ENCODE peak calls at places on chromosome 19, in four cellular contexts. Y, D, K and E are unnamed samples.

GRCh38 chr19:41930926-41931592 is 2.8 kb upstream of the ERFL start:
- DNase-seq in D (no peak), Y (no peak), K (peak), E (no peak)

GRCh38 chr19:28242317-28242927 is 970.5 kb downstream of the UQCRFS1 start:
- DNase-seq in D (peak), Y (no peak), K (no peak), E (no peak)

GRCh38 chr19:12867120-12868099 is 13.8 kb downstream of the DNASE2 start:
- DNase-seq in D (peak), Y (no peak), K (peak), E (no peak)

GRCh38 chr19:12840091-12841079 is 2.1 kb downstream of the MAST1 start:
- DNase-seq in Y (peak), D (peak), K (peak), E (peak)

GRCh38 chr19:14434543-14435319 is 1.6 kb downstream of the PKN1 start:
- DNase-seq in K (peak), D (peak), Y (no peak), E (no peak)

GRCh38 chr19:43814663-43815352 is 12.3 kb upstream of the ZNF283 start:
- DNase-seq in D (no peak), Y (no peak), K (no peak), E (no peak)

GRCh38 chr19:45769054-45769782 is at the start of gene SIX5:
- DNase-seq in K (peak), D (peak), Y (peak), E (peak)

GRCh38 chr19:51375504-51376221 is 3.2 kb upstream of the NKG7 start:
- DNase-seq in Y (no peak), K (no peak), D (no peak), E (no peak)

GRCh38 chr19:53254451-53255341 is at the start of gene ZNF677:
- DNase-seq in Y (no peak), D (peak), K (peak), E (peak)

GRCh38 chr19:45150731-45151725 is 9.8 kb downstream of the NKPD1 start:
- DNase-seq in K (no peak), Y (no peak), D (no peak), E (no peak)

GRCh38 chr19:29396925-29397324 is 128.9 kb upstream of the VSTM2B start:
- DNase-seq in D (no peak), K (no peak), Y (no peak), E (no peak)

GRCh38 chr19:9945319-9945966 is 9.1 kb upstream of the OLFM2 start:
- DNase-seq in K (peak), D (peak), Y (no peak), E (no peak)

GRCh38 chr19:41871573-41872383 is 5.3 kb upstream of the CD79A start:
- DNase-seq in K (peak), Y (no peak), D (no peak), E (no peak)

GRCh38 chr19:8363803-8364771 is at the start of gene ANGPTL4:
- DNase-seq in K (peak), Y (peak), D (peak), E (no peak)

GRCh38 chr19:45424191-45425058 is 708 bp upstream of the ERCC1 start:
- DNase-seq in K (peak), Y (peak), D (peak), E (no peak)

DNA sequence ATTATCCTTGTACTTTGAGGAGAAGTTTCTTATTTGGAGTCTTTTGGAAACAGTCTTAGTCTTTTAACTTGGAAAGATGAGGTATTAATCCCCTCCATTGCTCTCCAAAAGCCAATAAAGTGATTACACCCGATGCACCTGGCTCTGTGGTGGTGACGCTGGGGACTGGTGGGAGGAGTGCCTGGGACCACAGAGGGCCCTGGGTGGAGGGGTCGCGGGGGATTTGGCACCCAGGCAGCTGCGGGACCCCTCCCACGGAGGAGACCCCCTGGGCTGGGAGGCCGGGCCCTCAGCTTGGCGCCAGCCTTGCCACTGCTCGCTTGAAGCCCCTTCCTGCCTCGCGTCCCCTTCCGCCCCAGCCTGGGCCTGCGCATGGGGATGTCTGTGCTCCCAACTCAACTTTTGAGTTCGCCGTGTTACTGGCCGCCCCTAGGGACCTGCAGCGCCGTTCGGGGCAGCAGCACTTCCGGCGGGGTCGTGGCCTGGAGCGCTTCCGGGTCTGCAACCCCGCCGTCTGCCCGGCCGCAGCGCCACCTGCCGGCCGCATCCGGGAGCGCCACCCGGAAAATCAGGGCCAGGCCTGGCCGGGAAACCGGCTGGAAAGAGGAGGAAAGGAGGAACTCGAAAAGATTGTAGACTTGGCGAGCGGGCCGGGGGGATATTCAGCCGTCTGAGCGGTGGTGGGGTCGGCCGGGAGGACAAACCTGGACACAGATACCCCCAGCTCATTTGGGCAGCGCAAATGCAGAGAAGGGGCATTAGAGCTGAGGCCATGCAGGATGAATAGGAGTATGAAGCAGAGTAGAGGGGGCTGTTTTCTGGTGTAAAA is 8.4 kb downstream of the PEAK3 start:
- DNase-seq in K (peak), D (peak), Y (peak), E (no peak)
- H3K4me3 ChIP-seq in K (no peak), D (peak), Y (peak), E (peak)

GRCh38 chr19:3275068-3275582 is 50.7 kb downstream of the CELF5 start:
- DNase-seq in D (no peak), K (no peak), Y (peak), E (no peak)
- TF ChIP-seq CTCF in D (no peak), K (no peak), Y (no peak), E (peak)

GRCh38 chr19:18294467-18294864 is 13.0 kb upstream of the JUND start:
- DNase-seq in Y (no peak), K (peak), D (no peak), E (no peak)
- H3K4me3 ChIP-seq in Y (no peak), K (no peak), D (no peak), E (no peak)

GRCh38 chr19:20565321-20566018 is at the start of gene ZNF737:
- DNase-seq in Y (no peak), D (peak), K (peak), E (peak)
- TF ChIP-seq CTCF in Y (no peak), D (no peak), K (no peak), E (peak)

DNA sequence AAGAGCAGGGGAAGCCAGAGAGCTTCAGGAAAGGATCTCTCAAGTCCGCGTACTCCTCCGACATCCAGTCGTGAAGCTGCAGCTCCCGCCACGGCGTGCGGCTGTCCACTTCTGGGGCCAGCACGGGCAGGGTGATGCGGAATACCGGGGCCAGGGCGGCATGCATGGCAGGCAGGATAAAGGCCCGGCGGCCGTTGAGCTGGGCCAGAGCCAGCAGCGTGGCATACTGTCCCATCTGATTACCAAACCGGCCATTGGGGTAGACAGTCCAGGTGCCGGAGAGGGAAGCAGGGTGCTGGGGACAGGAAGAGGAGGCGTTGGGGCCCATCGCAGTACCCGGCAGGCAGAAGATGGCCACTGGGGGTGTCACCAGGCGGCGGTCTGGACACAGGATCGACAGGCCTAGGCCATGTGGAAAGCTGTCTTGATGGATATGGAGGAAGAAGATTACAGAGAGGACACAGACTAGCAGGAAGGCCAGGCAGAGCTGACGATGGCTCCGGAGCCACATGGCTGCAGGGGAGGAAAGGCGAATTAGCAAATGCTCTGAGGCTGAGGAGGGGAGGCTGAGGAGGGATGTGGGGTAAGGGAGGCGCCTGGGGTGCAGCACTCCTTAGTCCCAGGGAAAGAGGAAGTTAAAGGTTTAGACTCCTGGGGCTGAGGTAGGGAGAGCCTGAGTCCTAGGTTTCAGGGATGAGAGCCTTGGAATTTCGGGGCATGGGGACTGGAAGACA is 1.5 kb downstream of the FUT1 start:
- DNase-seq in K (no peak), Y (no peak), D (no peak), E (no peak)
- H3K4me3 ChIP-seq in K (no peak), Y (peak), D (no peak), E (no peak)

DNA sequence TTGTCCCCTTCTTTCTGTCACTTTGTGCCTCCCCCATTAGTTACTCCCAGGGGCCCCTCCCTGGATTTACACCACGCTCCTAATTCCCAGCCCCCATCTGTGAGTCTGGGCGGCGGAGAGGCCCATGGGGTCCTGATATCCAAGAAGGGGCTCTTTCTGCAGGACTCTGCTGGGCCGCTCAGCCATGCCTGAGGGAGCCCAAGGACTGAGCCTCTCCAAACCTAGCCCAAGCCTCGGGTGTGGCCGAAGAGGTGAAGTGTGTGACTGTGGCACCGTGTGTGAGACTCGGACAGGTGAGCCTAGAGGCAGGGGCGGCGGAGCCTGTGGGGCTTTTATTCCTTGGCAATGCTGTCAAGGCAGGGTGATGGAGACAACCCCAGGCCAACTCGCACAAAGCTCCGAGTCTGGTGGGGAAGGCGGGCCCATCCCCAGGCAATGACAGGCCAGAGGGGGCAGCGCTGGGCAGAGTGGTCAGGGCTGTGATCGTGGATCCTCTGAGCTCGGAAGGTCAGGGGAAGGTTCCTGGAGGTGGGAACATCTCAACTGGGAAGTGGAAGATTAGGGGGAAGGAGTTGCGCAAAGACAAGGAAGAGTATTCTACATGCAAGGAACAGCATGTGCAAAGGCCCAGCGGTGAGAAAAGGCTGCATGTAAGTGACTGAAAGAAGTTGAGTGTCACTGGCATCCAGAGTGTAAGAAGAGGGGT is 1.6 kb downstream of the PLEKHG2 start:
- DNase-seq in D (peak), Y (no peak), K (no peak), E (no peak)
- TF ChIP-seq CTCF in D (no peak), Y (peak), K (no peak), E (peak)

DNA sequence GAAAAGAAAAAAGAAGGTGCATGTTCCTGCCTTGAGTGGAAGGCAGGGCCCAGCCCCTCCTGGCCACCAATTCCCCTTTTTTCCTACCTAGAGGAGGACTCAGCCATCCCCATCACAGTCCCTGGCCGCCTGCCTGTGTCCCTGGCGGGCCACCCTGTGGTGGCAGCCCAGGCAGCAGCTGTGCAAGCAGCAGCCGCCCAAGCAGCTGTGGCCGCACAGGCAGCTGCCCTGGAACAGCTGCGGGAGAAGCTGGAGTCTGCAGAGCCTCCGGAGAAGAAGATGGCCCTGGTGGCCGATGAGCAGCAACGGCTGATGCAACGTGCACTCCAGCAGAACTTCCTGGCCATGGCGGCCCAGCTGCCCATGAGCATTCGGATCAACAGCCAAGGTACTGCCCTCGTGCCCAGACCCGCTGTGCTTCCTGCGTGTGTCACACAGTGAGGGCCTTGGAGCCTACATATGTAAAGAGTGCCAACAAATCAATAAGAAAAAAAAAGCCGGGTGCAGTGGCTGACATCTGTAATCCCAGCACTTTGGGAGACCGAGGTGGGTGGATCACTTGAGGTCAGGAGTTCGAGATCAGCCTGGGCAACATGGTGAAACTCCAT is 17.6 kb upstream of the WDR18 start:
- DNase-seq in K (no peak), Y (no peak), D (no peak), E (no peak)
- H3K4me3 ChIP-seq in K (no peak), Y (no peak), D (no peak), E (no peak)

GRCh38 chr19:17862711-17863519 is 3.2 kb downstream of the RPL18A start:
- DNase-seq in Y (no peak), D (no peak), K (peak), E (no peak)

GRCh38 chr19:17861542-17862402 is 2.1 kb downstream of the RPL18A start:
- DNase-seq in D (no peak), K (no peak), Y (no peak), E (no peak)

GRCh38 chr19:17860993-17861360 is 1.3 kb downstream of the RPL18A start:
- DNase-seq in Y (no peak), K (no peak), D (no peak), E (no peak)

GRCh38 chr19:17860331-17860992 is 752 bp downstream of the RPL18A start:
- DNase-seq in D (no peak), Y (no peak), K (no peak), E (no peak)

DNA sequence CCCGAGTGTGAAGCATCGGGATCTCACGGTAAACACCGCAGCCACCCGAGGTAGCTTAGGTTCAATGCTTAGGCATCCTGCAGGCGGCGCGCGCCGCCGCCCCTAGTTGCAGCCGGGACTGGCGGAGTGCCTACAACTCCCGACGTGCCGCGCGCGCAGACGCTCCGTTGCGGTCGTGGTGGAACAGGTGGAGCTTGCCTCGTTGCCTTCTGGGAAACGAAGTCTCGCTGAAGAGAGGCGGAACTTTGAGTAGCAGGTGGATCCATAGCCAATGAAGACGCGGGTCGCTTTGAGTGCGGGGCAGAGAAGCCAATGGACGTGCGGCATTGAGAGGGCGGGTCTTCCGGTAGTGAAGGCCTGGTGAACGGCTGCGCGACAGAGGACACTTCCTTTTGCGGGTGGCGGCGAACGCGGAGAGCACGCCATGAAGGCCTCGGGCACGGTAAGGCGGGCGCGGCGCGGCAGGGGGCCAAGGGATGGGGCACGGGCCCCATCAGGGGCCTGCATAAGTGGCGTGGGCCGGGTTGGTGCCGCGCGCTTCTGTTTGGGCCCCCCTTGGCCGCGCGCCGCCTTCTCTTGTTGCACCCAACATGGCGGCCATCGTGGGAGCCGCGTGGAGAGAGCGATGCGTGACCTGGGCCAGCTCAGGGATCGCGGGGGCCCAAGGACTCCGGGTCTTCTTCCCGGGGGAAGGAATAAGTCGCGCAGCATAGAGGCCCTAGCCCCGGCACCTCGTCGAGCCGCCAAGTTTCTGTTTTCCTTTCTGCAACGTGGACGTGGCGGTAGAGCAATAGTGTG is at the start of gene RPL18A:
- DNase-seq in D (peak), K (peak), Y (peak), E (peak)
- TF ChIP-seq CTCF in D (peak), K (peak), Y (peak), E (peak)

DNA sequence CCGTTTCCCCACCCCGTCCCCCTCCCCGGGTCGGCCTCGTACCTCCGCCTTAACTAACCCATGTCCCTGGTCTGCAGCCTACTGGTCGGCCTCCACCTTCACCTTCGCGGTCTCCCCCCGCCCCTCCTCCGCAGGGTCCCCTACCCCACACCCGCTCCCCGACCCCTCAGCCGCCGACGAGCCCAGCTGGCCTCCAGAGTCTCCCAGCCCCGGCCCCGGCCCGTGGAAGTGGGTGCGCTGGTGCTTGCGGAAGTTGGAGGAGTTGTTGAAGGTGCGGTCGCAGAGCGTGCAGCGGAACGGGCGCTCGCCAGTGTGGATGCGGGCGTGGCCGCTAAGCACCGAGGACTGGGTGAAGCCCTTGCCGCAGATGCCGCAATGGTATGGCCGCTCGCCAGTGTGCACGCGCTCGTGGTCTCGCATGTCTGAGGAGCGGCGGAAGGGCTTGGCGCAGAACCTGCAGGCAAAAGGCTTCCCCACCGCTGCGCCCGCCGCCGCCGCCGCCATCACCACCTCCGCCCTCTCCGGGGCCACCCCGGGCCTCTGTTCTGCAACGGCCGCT is 2.6 kb downstream of the ZNF784 start:
- DNase-seq in Y (no peak), K (peak), D (no peak), E (no peak)
- H3K4me3 ChIP-seq in Y (no peak), K (no peak), D (no peak), E (no peak)